ENCODE peak calls at places on chromosomes 12 and 14, in eight cellular contexts. X, T, Q, U, I, A, J and W are unnamed samples.

GRCh38 chr12:112131686-112132085 is 6.3 kb downstream of the TRAFD1 start:
- DNase-seq in X (no peak), T (no peak), Q (no peak), U (peak), I (no peak), A (no peak), J (no peak), W (no peak)

GRCh38 chr12:37666069-37666781 is 650.3 kb upstream of the ALG10B start:
- DNase-seq in X (no peak), T (no peak), Q (no peak), U (no peak), I (no peak), A (no peak), J (no peak), W (no peak)

GRCh38 chr12:9108504-9109212 is 7.1 kb downstream of the A2M start:
- DNase-seq in X (no peak), T (no peak), Q (no peak), U (no peak), I (no peak), A (no peak), J (no peak), W (no peak)

GRCh38 chr14:100239200-100239839 is 376 bp downstream of the YY1 start:
- DNase-seq in X (peak), T (no peak), Q (no peak), U (peak), I (no peak), A (no peak), J (no peak), W (no peak)

GRCh38 chr14:56099081-56099797 is 19.0 kb upstream of the PELI2 start:
- DNase-seq in X (no peak), T (no peak), Q (no peak), U (no peak), I (peak), A (no peak), J (no peak), W (no peak)

GRCh38 chr12:69570000-69570516 is 15.2 kb upstream of the CCT2 start:
- DNase-seq in X (no peak), T (peak), Q (no peak), U (peak), I (no peak), A (no peak), J (peak), W (no peak)

GRCh38 chr12:51601241-51601640 is 10.2 kb downstream of the SCN8A start:
- DNase-seq in X (no peak), T (no peak), Q (no peak), U (peak), I (no peak), A (no peak), J (no peak), W (no peak)

GRCh38 chr12:57430117-57430930 is 519 bp downstream of the R3HDM2 start:
- DNase-seq in X (no peak), T (no peak), Q (no peak), U (peak), I (no peak), A (peak), J (peak), W (peak)

GRCh38 chr14:52076334-52076733 is 7.5 kb upstream of the NID2 start:
- DNase-seq in X (no peak), T (no peak), Q (no peak), U (peak), I (no peak), A (no peak), J (peak), W (no peak)

GRCh38 chr14:50943943-50944646 is at the start of gene PYGL:
- DNase-seq in X (peak), T (peak), Q (peak), U (peak), I (peak), A (peak), J (peak), W (peak)

GRCh38 chr12:27644446-27644845 is 51.8 kb upstream of the REP15 start:
- DNase-seq in X (peak), T (no peak), Q (no peak), U (peak), I (no peak), A (no peak), J (peak), W (no peak)

GRCh38 chr14:105204206-105204930 is 23.3 kb upstream of the NUDT14 start:
- DNase-seq in X (no peak), T (no peak), Q (no peak), U (peak), I (no peak), A (no peak), J (peak), W (no peak)

GRCh38 chr14:77495354-77495753 is 3.3 kb downstream of the ISM2 start:
- DNase-seq in X (no peak), T (no peak), Q (no peak), U (no peak), I (no peak), A (no peak), J (no peak), W (no peak)

GRCh38 chr12:21941522-21942376 is 523 bp upstream of the ABCC9 start:
- DNase-seq in X (peak), T (no peak), Q (peak), U (peak), I (peak), A (peak), J (no peak), W (no peak)
- TF ChIP-seq EZH2phosphoT487 in X (no peak), T (no peak), Q (peak), U (no peak), I (peak), A (no peak), J (no peak), W (no peak)

GRCh38 chr12:133038310-133038709 is 1.0 kb downstream of the ZNF84 start:
- DNase-seq in X (no peak), T (no peak), Q (no peak), U (peak), I (no peak), A (no peak), J (no peak), W (no peak)
- H2AFZ ChIP-seq in X (peak), T (no peak), Q (no peak), U (peak), I (no peak), A (no peak), J (no peak), W (no peak)

GRCh38 chr12:19458733-19459132 is 19.4 kb downstream of the AEBP2 start:
- DNase-seq in X (no peak), T (no peak), Q (no peak), U (no peak), I (no peak), A (no peak), J (no peak), W (no peak)

GRCh38 chr12:19465711-19466110 is 26.4 kb downstream of the AEBP2 start:
- DNase-seq in X (no peak), T (no peak), Q (no peak), U (no peak), I (no peak), A (no peak), J (no peak), W (no peak)

GRCh38 chr12:19461986-19462385 is 22.7 kb downstream of the AEBP2 start:
- DNase-seq in X (no peak), T (no peak), Q (peak), U (peak), I (no peak), A (no peak), J (no peak), W (no peak)

GRCh38 chr12:19457561-19457960 is 18.3 kb downstream of the AEBP2 start:
- DNase-seq in X (no peak), T (no peak), Q (no peak), U (no peak), I (no peak), A (no peak), J (no peak), W (no peak)

GRCh38 chr12:19462441-19462840 is 23.1 kb downstream of the AEBP2 start:
- DNase-seq in X (no peak), T (no peak), Q (peak), U (no peak), I (no peak), A (no peak), J (no peak), W (no peak)
- TF ChIP-seq EZH2phosphoT487 in X (no peak), T (no peak), Q (no peak), U (no peak), I (no peak), A (no peak), J (no peak), W (no peak)

GRCh38 chr14:89588016-89588415 is 171.0 kb upstream of the FOXN3 start:
- DNase-seq in X (no peak), T (no peak), Q (no peak), U (no peak), I (no peak), A (no peak), J (no peak), W (no peak)

GRCh38 chr14:89587128-89587420 is 170.0 kb upstream of the FOXN3 start:
- DNase-seq in X (no peak), T (no peak), Q (no peak), U (no peak), I (no peak), A (no peak), J (no peak), W (no peak)

GRCh38 chr14:89589400-89590128 is 172.5 kb upstream of the FOXN3 start:
- DNase-seq in X (no peak), T (no peak), Q (no peak), U (no peak), I (no peak), A (no peak), J (no peak), W (no peak)

GRCh38 chr14:89586258-89587127 is 169.5 kb upstream of the FOXN3 start:
- DNase-seq in X (no peak), T (no peak), Q (no peak), U (no peak), I (no peak), A (no peak), J (no peak), W (no peak)

GRCh38 chr14:89588840-89589296 is 171.8 kb upstream of the FOXN3 start:
- DNase-seq in X (no peak), T (no peak), Q (no peak), U (no peak), I (no peak), A (no peak), J (no peak), W (no peak)
- H2AFZ ChIP-seq in X (no peak), T (no peak), Q (no peak), U (no peak), I (no peak), A (no peak), J (no peak), W (no peak)

GRCh38 chr12:44531349-44531905 is 344.7 kb downstream of the NELL2 start:
- DNase-seq in X (no peak), T (no peak), Q (no peak), U (no peak), I (no peak), A (peak), J (no peak), W (no peak)
- TF ChIP-seq EZH2phosphoT487 in X (no peak), T (no peak), Q (no peak), U (no peak), I (no peak), A (no peak), J (no peak), W (no peak)

GRCh38 chr12:53200107-53200457 is 7.0 kb downstream of the ITGB7 start:
- DNase-seq in X (no peak), T (no peak), Q (no peak), U (no peak), I (no peak), A (no peak), J (no peak), W (no peak)

GRCh38 chr12:53201639-53202038 is 5.4 kb downstream of the ITGB7 start:
- DNase-seq in X (no peak), T (no peak), Q (no peak), U (no peak), I (no peak), A (no peak), J (no peak), W (peak)

GRCh38 chr12:53201170-53201541 is 5.9 kb downstream of the ITGB7 start:
- DNase-seq in X (no peak), T (no peak), Q (no peak), U (no peak), I (no peak), A (no peak), J (no peak), W (no peak)

GRCh38 chr12:53199700-53200099 is 7.4 kb downstream of the ITGB7 start:
- DNase-seq in X (no peak), T (no peak), Q (no peak), U (no peak), I (no peak), A (no peak), J (no peak), W (peak)

DNA sequence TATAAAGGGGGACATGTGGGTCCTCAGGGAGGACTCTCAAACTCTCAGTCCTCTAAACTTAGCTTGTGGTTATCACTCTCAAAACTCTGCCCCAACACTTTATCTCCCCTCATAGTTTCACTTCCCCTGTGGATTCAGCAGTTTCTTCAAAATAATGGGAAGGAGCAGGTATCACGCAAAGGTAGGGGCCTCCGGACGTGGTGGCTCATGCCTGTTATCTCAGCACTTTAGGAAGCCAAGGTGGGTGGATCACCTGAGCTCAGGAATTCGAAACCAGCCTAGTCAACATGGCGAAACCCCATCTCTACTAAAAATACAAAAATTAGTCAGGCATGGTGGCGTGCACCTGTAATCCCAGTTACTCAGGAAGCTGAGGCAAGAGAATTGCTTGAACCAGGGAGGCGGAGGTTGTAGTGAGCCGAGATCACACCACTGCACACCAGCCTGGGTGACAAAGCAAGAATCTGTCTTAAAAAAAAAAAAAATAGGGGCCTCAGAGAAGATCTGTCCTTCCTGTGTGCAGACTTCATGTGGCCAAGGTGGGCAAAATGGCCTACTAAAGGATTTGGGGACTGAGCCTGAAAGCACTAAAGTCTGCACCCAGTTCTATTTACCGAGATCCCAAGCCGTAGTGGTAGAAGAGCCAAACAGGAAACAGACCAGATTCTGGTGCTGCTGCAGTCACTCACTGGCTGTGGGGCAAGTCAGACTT is 6.4 kb downstream of the ITGB7 start:
- DNase-seq in X (no peak), T (no peak), Q (no peak), U (no peak), I (no peak), A (no peak), J (no peak), W (peak)
- H2AFZ ChIP-seq in X (no peak), T (no peak), Q (no peak), U (no peak), I (no peak), A (peak), J (no peak), W (no peak)

GRCh38 chr12:3295225-3295624 is 195.8 kb upstream of the PRMT8 start:
- DNase-seq in X (no peak), T (no peak), Q (no peak), U (no peak), I (no peak), A (no peak), J (no peak), W (no peak)

GRCh38 chr12:3294481-3294911 is 196.5 kb upstream of the PRMT8 start:
- DNase-seq in X (no peak), T (no peak), Q (peak), U (no peak), I (no peak), A (no peak), J (no peak), W (no peak)

GRCh38 chr12:3296409-3296701 is 194.6 kb upstream of the PRMT8 start:
- DNase-seq in X (no peak), T (no peak), Q (no peak), U (no peak), I (no peak), A (no peak), J (no peak), W (no peak)

GRCh38 chr12:3293446-3294161 is 197.4 kb upstream of the PRMT8 start:
- DNase-seq in X (no peak), T (no peak), Q (no peak), U (peak), I (no peak), A (no peak), J (peak), W (no peak)

GRCh38 chr12:3295648-3296408 is 195.2 kb upstream of the PRMT8 start:
- DNase-seq in X (peak), T (no peak), Q (no peak), U (peak), I (no peak), A (no peak), J (no peak), W (no peak)
- TF ChIP-seq EZH2phosphoT487 in X (no peak), T (no peak), Q (no peak), U (no peak), I (no peak), A (no peak), J (no peak), W (no peak)

DNA sequence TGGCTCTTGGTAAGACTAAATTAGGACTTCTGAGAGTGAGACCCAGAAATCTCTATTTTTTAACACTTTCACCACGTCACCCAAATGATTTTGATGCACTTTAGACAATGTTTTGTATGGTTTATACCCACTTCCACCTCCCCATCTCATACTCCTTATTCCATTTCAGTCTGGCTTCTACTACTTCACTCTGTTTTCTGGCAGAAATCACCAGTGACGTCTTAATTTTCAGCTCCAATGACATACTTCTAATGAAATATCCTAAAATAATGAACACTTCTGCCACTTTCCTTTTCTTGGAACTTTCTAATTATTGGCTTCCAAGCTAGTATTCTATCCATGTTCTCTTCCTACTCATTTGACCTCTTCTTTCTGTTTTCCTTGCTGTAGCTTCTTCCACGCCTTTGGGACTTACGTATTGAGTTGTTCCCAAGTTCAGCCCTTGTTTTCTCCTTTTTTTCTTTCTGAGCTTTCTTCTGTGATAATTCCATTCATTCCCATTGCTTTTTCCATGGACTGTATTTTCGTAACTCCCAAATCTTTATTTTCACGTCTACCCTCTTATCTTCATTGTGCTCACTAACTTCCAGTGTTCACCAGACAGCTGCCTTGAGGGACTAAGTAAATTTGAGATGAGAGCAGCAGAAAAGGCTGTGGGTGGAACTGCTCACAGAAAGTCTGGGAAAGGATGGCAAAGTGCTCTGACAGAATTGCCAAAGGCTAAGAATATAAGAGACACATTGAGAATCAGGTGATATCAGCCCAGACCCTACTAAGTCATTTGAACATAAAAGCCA is 115.8 kb downstream of the CAPZA3 start:
- DNase-seq in X (no peak), T (no peak), Q (no peak), U (no peak), I (no peak), A (no peak), J (no peak), W (no peak)
- H2AFZ ChIP-seq in X (no peak), T (no peak), Q (no peak), U (no peak), I (no peak), A (no peak), J (no peak), W (no peak)